ENCODE peak calls at places on chromosome 7, in nine cellular contexts. Y, R, U, Q, M, C, V, T and L are unnamed samples.
A peak's percentile ranks its signal among the peaks of the same experiment; 100 is the strongest.

GRCh38 chr7:85931919-85932318 is 711.8 kb upstream of the GRM3 start:
- DNase-seq in Y (no peak), R (no peak), U (no peak), Q (no peak), M (no peak), C (no peak), V (no peak), T (no peak), L (no peak)

GRCh38 chr7:150585199-150585598 is 18.0 kb downstream of the GIMAP4 start:
- DNase-seq in Y (no peak), R (no peak), U (no peak), Q (no peak), M (no peak), C (no peak), V (no peak), T (no peak), L (no peak)

GRCh38 chr7:130429019-130429418 is 11.8 kb downstream of the CEP41 start:
- DNase-seq in Y (no peak), R (no peak), U (no peak), Q (no peak), M (no peak), C (no peak), V (no peak), T (no peak), L (no peak)

GRCh38 chr7:43485580-43485979 is 97.3 kb upstream of the STK17A start:
- DNase-seq in Y (no peak), R (no peak), U (no peak), Q (no peak), M (no peak), C (no peak), V (no peak), T (no peak), L (no peak)

GRCh38 chr7:6139189-6139996 is 108.2 kb downstream of the ANKRD61 start:
- DNase-seq in Y (no peak), R (no peak), U (no peak), Q (peak; percentile 32), M (no peak), C (no peak), V (no peak), T (no peak), L (no peak)

GRCh38 chr7:19899517-19899916 is 126.1 kb upstream of the TMEM196 start:
- DNase-seq in Y (peak; percentile 86), R (no peak), U (no peak), Q (no peak), M (no peak), C (no peak), V (no peak), T (no peak), L (no peak)

GRCh38 chr7:126411032-126411820 is 841.5 kb downstream of the GRM8 start:
- DNase-seq in Y (no peak), R (no peak), U (no peak), Q (no peak), M (no peak), C (no peak), V (no peak), T (peak; percentile 11), L (no peak)

GRCh38 chr7:1432411-1433082 is 26.7 kb downstream of the MICALL2 start:
- DNase-seq in Y (peak; percentile 60), R (peak; percentile 74), U (peak; percentile 97), Q (peak; percentile 76), M (peak; percentile 35), C (peak; percentile 94), V (peak; percentile 51), T (no peak), L (peak; percentile 21)

GRCh38 chr7:101538596-101539459 is 90.3 kb downstream of the MYL10 start:
- DNase-seq in Y (peak; percentile 66), R (peak; percentile 90), U (peak; percentile 92), Q (peak; percentile 77), M (peak; percentile 34), C (peak; percentile 95), V (peak; percentile 46), T (no peak), L (peak; percentile 28)

GRCh38 chr7:86911703-86912102 is 147.8 kb downstream of the ELAPOR2 start:
- DNase-seq in Y (no peak), R (peak; percentile 14), U (no peak), Q (no peak), M (peak; percentile 3), C (no peak), V (no peak), T (no peak), L (no peak)

GRCh38 chr7:158034571-158034970 is 553.1 kb downstream of the PTPRN2 start:
- DNase-seq in Y (no peak), R (no peak), U (no peak), Q (no peak), M (no peak), C (no peak), V (no peak), T (no peak), L (no peak)

GRCh38 chr7:468681-469590 is 50.7 kb downstream of the PDGFA start:
- DNase-seq in Y (no peak), R (no peak), U (no peak), Q (peak; percentile 89), M (no peak), C (no peak), V (peak; percentile 51), T (no peak), L (no peak)

GRCh38 chr7:128167791-128168666 is 73.0 kb upstream of the LEP start:
- DNase-seq in Y (no peak), R (no peak), U (peak; percentile 70), Q (no peak), M (no peak), C (peak; percentile 51), V (no peak), T (no peak), L (no peak)

GRCh38 chr7:149397470-149397869 is 63.4 kb downstream of the ZNF777 start:
- DNase-seq in Y (no peak), R (no peak), U (no peak), Q (no peak), M (no peak), C (no peak), V (no peak), T (no peak), L (no peak)

GRCh38 chr7:50627824-50628361 is 62.7 kb upstream of the DDC start:
- DNase-seq in Y (no peak), R (no peak), U (no peak), Q (peak; percentile 90), M (no peak), C (peak; percentile 61), V (no peak), T (no peak), L (no peak)

GRCh38 chr7:44917465-44917864 is 32.1 kb upstream of the PURB start:
- DNase-seq in Y (no peak), R (no peak), U (no peak), Q (no peak), M (no peak), C (no peak), V (no peak), T (no peak), L (no peak)

GRCh38 chr7:74405191-74405898 is 48.4 kb upstream of the GTF2IRD1 start:
- DNase-seq in Y (peak; percentile 49), R (peak; percentile 90), U (peak; percentile 91), Q (peak; percentile 97), M (no peak), C (peak; percentile 76), V (no peak), T (no peak), L (no peak)

GRCh38 chr7:85748861-85749260 is 562.0 kb upstream of the SEMA3D start:
- DNase-seq in Y (no peak), R (no peak), U (no peak), Q (no peak), M (no peak), C (no peak), V (no peak), T (no peak), L (no peak)

GRCh38 chr7:153297141-153297540 is 537.6 kb downstream of the ACTR3B start:
- DNase-seq in Y (no peak), R (no peak), U (no peak), Q (no peak), M (no peak), C (no peak), V (no peak), T (no peak), L (no peak)

GRCh38 chr7:1854521-1855395 is 184.7 kb downstream of the ELFN1 start:
- DNase-seq in Y (no peak), R (peak; percentile 82), U (peak; percentile 46), Q (peak; percentile 76), M (no peak), C (no peak), V (no peak), T (no peak), L (no peak)

GRCh38 chr7:157977306-157977705 is 610.3 kb downstream of the PTPRN2 start:
- DNase-seq in Y (no peak), R (no peak), U (no peak), Q (no peak), M (no peak), C (no peak), V (no peak), T (no peak), L (no peak)

GRCh38 chr7:6016653-6016966 is 7.5 kb downstream of the AIMP2 start:
- DNase-seq in Y (no peak), R (no peak), U (no peak), Q (no peak), M (no peak), C (no peak), V (no peak), T (no peak), L (no peak)

GRCh38 chr7:122975341-122975740 is 20.2 kb downstream of the TAS2R16 start:
- DNase-seq in Y (no peak), R (no peak), U (no peak), Q (peak; percentile 46), M (no peak), C (no peak), V (no peak), T (no peak), L (peak; percentile 29)
- TF ChIP-seq MAX in Y (no peak), R (no peak), U (no peak), Q (no peak), M (no peak), C (no peak), V (no peak), T (no peak), L (no peak)

GRCh38 chr7:36653671-36654355 is 70.5 kb downstream of the AOAH start:
- DNase-seq in Y (no peak), R (no peak), U (no peak), Q (no peak), M (no peak), C (no peak), V (no peak), T (no peak), L (no peak)
- H3K4me3 ChIP-seq in Y (no peak overlapping the region), R (no peak overlapping the region), U (no peak overlapping the region), Q (no peak overlapping the region), M (no peak overlapping the region), C (no peak overlapping the region), V (no peak overlapping the region), T (no peak overlapping the region), L (no peak overlapping the region)

DNA sequence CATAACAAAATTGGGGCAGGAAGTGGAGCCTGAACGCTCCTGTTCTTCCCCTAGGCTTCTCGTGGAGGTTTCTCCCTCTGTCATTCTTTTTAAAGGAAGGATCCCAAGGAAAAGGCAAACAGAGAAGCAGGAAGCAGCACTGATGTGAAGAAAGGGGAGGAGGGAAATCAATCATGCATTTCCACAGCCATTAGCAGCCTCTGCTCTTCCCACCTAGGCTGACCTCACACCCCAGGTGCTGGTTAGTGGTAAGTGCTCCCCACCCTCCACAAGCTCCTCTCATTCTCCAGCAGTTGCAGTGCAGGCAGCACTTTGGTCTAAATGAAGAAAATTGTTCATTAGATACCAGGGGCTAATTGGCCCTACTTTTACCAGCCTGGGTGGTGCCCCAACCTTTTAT is 2.6 kb downstream of the CRHR2 start:
- DNase-seq in Y (no peak), R (no peak), U (no peak), Q (no peak), M (no peak), C (no peak), V (no peak), T (no peak), L (no peak)
- TF ChIP-seq MAX in Y (no peak), R (no peak), U (no peak), Q (no peak), M (no peak), C (no peak), V (no peak), T (no peak), L (no peak)

GRCh38 chr7:84193787-84194186 is 802 bp downstream of the SEMA3A start:
- DNase-seq in Y (no peak), R (no peak), U (no peak), Q (no peak), M (no peak), C (no peak), V (peak; percentile 34), T (no peak), L (no peak)
- H3K4me3 ChIP-seq in Y (peak overlapping the region; percentile 69), R (no peak overlapping the region), U (peak overlapping the region; percentile 79), Q (no peak overlapping the region), M (no peak overlapping the region), C (peak overlapping the region; percentile 67), V (peak overlapping the region; percentile 92), T (no peak overlapping the region), L (peak overlapping the region; percentile 67)